ENCODE peak calls at places on chromosomes 16 and 17, in five cellular contexts. L is A549, G is erythroblast, F is heart left ventricle, B is H54. Q is an unnamed sample.

GRCh38 chr17:19646788-19647696 is 1.5 kb upstream of the ALDH3A2 start:
- DNase-seq in L (no peak), G (peak; percentile 25), F (no peak), B (no peak), Q (peak; percentile 48)

GRCh38 chr17:49528966-49529365 is 33.9 kb downstream of the NGFR start:
- DNase-seq in L (no peak), G (no peak), F (no peak), B (no peak), Q (no peak)

GRCh38 chr16:86515780-86516617 is 5.7 kb downstream of the FOXF1 start:
- DNase-seq in L (no peak), G (no peak), F (no peak), B (no peak), Q (no peak)

GRCh38 chr17:3558603-3559269 is 1.1 kb upstream of the TRPV3 start:
- DNase-seq in L (no peak), G (no peak), F (no peak), B (peak; percentile 54), Q (no peak)

GRCh38 chr16:30053376-30054015 is 12.1 kb upstream of the ALDOA start:
- DNase-seq in L (no peak), G (no peak), F (no peak), B (peak; percentile 70), Q (no peak)

GRCh38 chr17:63635787-63636186 is 13.6 kb downstream of the MAP3K3 start:
- DNase-seq in L (no peak), G (no peak), F (no peak), B (no peak), Q (no peak)

GRCh38 chr17:13351046-13351445 is 250.7 kb downstream of the HS3ST3A1 start:
- DNase-seq in L (no peak), G (no peak), F (no peak), B (no peak), Q (no peak)

GRCh38 chr17:19741832-19742457 is 6.2 kb downstream of the ALDH3A1 start:
- DNase-seq in L (no peak), G (no peak), F (no peak), B (no peak), Q (no peak)

DNA sequence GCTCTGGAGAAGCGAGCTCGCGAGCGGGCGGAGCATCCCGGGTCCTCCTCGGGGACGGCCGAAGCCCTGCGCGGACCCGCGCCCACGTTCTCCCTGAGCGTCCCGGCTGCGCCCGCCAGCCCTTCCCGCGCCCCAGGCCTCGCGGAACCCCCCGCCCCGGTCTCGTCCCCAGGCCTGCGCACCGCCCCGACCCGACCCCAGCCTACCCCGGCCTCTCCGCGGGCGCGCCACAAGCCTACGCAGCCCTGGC is 159 bp downstream of the USP36 start:
- DNase-seq in L (no peak), G (no peak), F (no peak), B (peak; percentile 26), Q (no peak)
- TF ChIP-seq POLR2A in L (peak; percentile 39), G (no peak), F (no peak), B (peak; percentile 80), Q (no peak)

GRCh38 chr16:56657555-56658430 is at the start of gene MT1F:
- DNase-seq in L (peak; percentile 75), G (peak; percentile 33), F (peak; percentile 57), B (no peak), Q (peak; percentile 99)
- TF ChIP-seq POLR2A in L (peak; percentile 15), G (no peak), F (no peak), B (no peak), Q (peak; percentile 76)

GRCh38 chr16:67679935-67680897 is 13.6 kb downstream of the C16orf86 start:
- DNase-seq in L (no peak), G (no peak), F (no peak), B (no peak), Q (no peak)

GRCh38 chr16:67683767-67684166 is 17.2 kb downstream of the C16orf86 start:
- DNase-seq in L (no peak), G (no peak), F (no peak), B (no peak), Q (no peak)

GRCh38 chr16:67685388-67686112 is 18.9 kb downstream of the C16orf86 start:
- DNase-seq in L (no peak), G (no peak), F (no peak), B (no peak), Q (no peak)
- TF ChIP-seq POLR2A in L (no peak), G (no peak), F (no peak), B (no peak), Q (no peak)

GRCh38 chr17:43671755-43672502 is 10.2 kb upstream of the MEOX1 start:
- DNase-seq in L (no peak), G (no peak), F (no peak), B (no peak), Q (no peak)
- TF ChIP-seq POLR2A in L (no peak), G (no peak), F (no peak), B (no peak), Q (no peak)

GRCh38 chr16:10879681-10880589 is 2.9 kb downstream of the CIITA start:
- DNase-seq in L (no peak), G (no peak), F (no peak), B (no peak), Q (no peak)

GRCh38 chr16:10877472-10877946 is 507 bp downstream of the CIITA start:
- DNase-seq in L (no peak), G (no peak), F (no peak), B (no peak), Q (no peak)

GRCh38 chr16:10878328-10878643 is 1.3 kb downstream of the CIITA start:
- DNase-seq in L (no peak), G (no peak), F (no peak), B (no peak), Q (no peak)

GRCh38 chr16:10880609-10881452 is 3.8 kb downstream of the CIITA start:
- DNase-seq in L (no peak), G (no peak), F (no peak), B (no peak), Q (no peak)

DNA sequence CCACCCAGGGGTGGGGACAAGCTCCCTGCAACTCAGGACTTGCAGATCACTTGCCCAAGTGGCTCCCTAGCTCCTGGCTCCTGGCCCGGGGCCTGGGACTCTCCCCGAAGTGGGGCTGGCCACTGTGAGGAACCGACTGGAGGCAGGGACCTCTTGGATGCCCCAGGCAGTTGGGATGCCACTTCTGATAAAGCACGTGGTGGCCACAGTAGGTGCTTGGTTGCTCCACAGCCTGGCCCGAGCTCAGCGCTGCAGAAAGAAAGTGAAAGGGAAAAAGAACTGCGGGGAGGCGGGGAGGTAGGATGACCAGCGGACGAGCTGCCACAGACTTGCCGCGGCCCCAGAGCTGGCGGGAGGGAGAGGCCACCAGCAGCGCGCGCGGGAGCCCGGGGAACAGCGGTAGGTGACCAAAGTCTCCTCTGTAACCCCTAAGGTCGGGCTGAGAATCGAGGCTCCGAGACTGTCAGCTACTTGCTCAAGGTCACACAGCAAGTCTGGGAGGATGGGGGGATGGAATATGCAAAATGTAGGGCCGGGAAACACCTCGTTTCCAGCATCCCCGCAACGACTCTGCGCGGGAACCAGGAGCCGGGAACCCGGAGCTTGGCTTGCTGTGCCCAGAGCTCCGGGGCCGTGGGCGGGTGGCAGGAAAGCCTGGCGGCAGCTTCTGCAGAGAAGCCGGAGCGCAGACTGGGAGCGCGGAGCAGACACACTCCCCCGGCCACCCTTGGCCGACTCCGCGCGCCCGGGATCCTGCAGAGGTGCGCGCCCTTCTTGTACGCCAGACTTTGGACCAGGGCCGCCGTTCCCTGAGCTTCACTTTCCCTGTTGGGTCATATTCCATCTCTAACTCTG is 1.9 kb downstream of the CIITA start:
- DNase-seq in L (no peak), G (peak; percentile 10), F (peak; percentile 40), B (peak; percentile 66), Q (peak; percentile 59)
- TF ChIP-seq POLR2A in L (no peak), G (no peak), F (no peak), B (peak; percentile 1), Q (no peak)

GRCh38 chr16:28538733-28539596 is at the start of gene NUPR1:
- DNase-seq in L (peak; percentile 63), G (no peak), F (peak; percentile 95), B (peak; percentile 86), Q (peak; percentile 96)
- TF ChIP-seq POLR2A in L (no peak), G (no peak), F (peak; percentile 85), B (no peak), Q (peak; percentile 95)

GRCh38 chr17:15651583-15652110 is 32.1 kb upstream of the FBXW10B start:
- DNase-seq in L (peak; percentile 96), G (peak; percentile 89), F (peak; percentile 95), B (peak; percentile 83), Q (peak; percentile 71)
- TF ChIP-seq POLR2A in L (peak; percentile 70), G (no peak), F (peak; percentile 84), B (peak; percentile 54), Q (peak; percentile 10)

Q was measured in body of pancreas.